ENCODE peak calls at places on chromosome 16, in nine cellular contexts. U is activated B cell treated with CpG ODN at 0.5 μM for 24 hours; L is RWPE1; C is activated naive CD4-positive, alpha-beta T cell; S is CD14-positive monocyte; J is SJCRH30; Q is NCI-H1092; K is astrocyte of the hippocampus; V is head of caudate nucleus. G is an unnamed sample.

GRCh38 chr16:26830716-26831115 is 236.0 kb upstream of the C16orf82 start:
- DNase-seq in U (no peak), L (no peak), C (no peak), S (no peak), J (peak), Q (no peak), K (no peak), V (no peak), G (no peak)

GRCh38 chr16:74296465-74297295 is at the start of gene PSMD7:
- DNase-seq in U (peak), L (peak), C (peak), S (peak), J (peak), Q (peak), K (peak), V (peak), G (peak)

GRCh38 chr16:83574388-83574787 is 233.4 kb upstream of the HSBP1 start:
- DNase-seq in U (no peak), L (peak), C (no peak), S (no peak), J (peak), Q (no peak), K (peak), V (no peak), G (peak)

GRCh38 chr16:1713933-1714332 is 7.9 kb downstream of the MAPK8IP3 start:
- DNase-seq in U (peak), L (no peak), C (no peak), S (no peak), J (no peak), Q (no peak), K (peak), V (no peak), G (no peak)

GRCh38 chr16:21277927-21278706 is at the start of gene CRYM:
- DNase-seq in U (peak), L (peak), C (peak), S (no peak), J (no peak), Q (peak), K (peak), V (peak), G (no peak)

GRCh38 chr16:89350701-89351380 is 133.3 kb downstream of the ZNF778 start:
- DNase-seq in U (no peak), L (no peak), C (no peak), S (no peak), J (no peak), Q (no peak), K (no peak), V (no peak), G (no peak)

GRCh38 chr16:2691491-2692248 is 9.3 kb downstream of the KCTD5 start:
- DNase-seq in U (no peak), L (no peak), C (no peak), S (no peak), J (no peak), Q (peak), K (peak), V (peak), G (no peak)

GRCh38 chr16:19879241-19879792 is 5.3 kb downstream of the GPRC5B start:
- DNase-seq in U (no peak), L (peak), C (no peak), S (no peak), J (no peak), Q (no peak), K (peak), V (peak), G (no peak)

GRCh38 chr16:86200722-86201121 is 301.8 kb downstream of the IRF8 start:
- DNase-seq in U (no peak), L (no peak), C (no peak), S (no peak), J (no peak), Q (no peak), K (no peak), V (no peak), G (no peak)

GRCh38 chr16:87065781-87066694 is 251.2 kb downstream of the C16orf95 start:
- DNase-seq in U (no peak), L (no peak), C (no peak), S (no peak), J (no peak), Q (no peak), K (no peak), V (no peak), G (no peak)

GRCh38 chr16:28191364-28191985 is 20.3 kb downstream of the XPO6 start:
- DNase-seq in U (no peak), L (peak), C (no peak), S (no peak), J (no peak), Q (no peak), K (no peak), V (no peak), G (no peak)

GRCh38 chr16:54194008-54194731 is 92.4 kb downstream of the IRX3 start:
- DNase-seq in U (no peak), L (no peak), C (no peak), S (no peak), J (peak), Q (peak), K (peak), V (peak), G (peak)

GRCh38 chr16:27460663-27461482 is 58.9 kb downstream of the IL21R start:
- DNase-seq in U (no peak), L (no peak), C (no peak), S (no peak), J (no peak), Q (no peak), K (no peak), V (no peak), G (no peak)

GRCh38 chr16:14181371-14182050 is 110.4 kb downstream of the MRTFB start:
- DNase-seq in U (no peak), L (peak), C (no peak), S (no peak), J (no peak), Q (no peak), K (peak), V (no peak), G (no peak)

GRCh38 chr16:58264961-58265479 is 29.8 kb downstream of the PRSS54 start:
- DNase-seq in U (no peak), L (peak), C (no peak), S (no peak), J (no peak), Q (no peak), K (peak), V (no peak), G (no peak)

GRCh38 chr16:57807252-57807967 is 5.1 kb upstream of the KIFC3 start:
- DNase-seq in U (no peak), L (no peak), C (no peak), S (no peak), J (peak), Q (no peak), K (peak), V (no peak), G (no peak)

GRCh38 chr16:88383401-88384221 is 852 bp downstream of the ZNF469 start:
- DNase-seq in U (peak), L (no peak), C (no peak), S (peak), J (no peak), Q (no peak), K (peak), V (peak), G (no peak)

GRCh38 chr16:4336701-4337539 is 14.2 kb downstream of the PAM16 start:
- DNase-seq in U (no peak), L (no peak), C (no peak), S (no peak), J (no peak), Q (no peak), K (no peak), V (no peak), G (no peak)

GRCh38 chr16:54239441-54239840 is 47.1 kb downstream of the IRX3 start:
- DNase-seq in U (no peak), L (no peak), C (no peak), S (no peak), J (no peak), Q (no peak), K (no peak), V (no peak), G (no peak)

GRCh38 chr16:54933281-54934150 is 2.9 kb downstream of the IRX5 start:
- DNase-seq in U (no peak), L (no peak), C (no peak), S (no peak), J (no peak), Q (no peak), K (peak), V (no peak), G (no peak)

GRCh38 chr16:78005881-78006280 is 16.5 kb upstream of the CLEC3A start:
- DNase-seq in U (no peak), L (no peak), C (no peak), S (no peak), J (peak), Q (no peak), K (no peak), V (no peak), G (no peak)

GRCh38 chr16:89988951-89989350 is 30.3 kb downstream of the DBNDD1 start:
- DNase-seq in U (no peak), L (no peak), C (no peak), S (no peak), J (no peak), Q (no peak), K (no peak), V (no peak), G (no peak)

GRCh38 chr16:751152-752007 is 9.2 kb upstream of the MSLN start:
- DNase-seq in U (no peak), L (no peak), C (no peak), S (no peak), J (no peak), Q (no peak), K (no peak), V (no peak), G (no peak)

GRCh38 chr16:47358816-47359215 is 102.0 kb downstream of the ITFG1 start:
- DNase-seq in U (no peak), L (peak), C (no peak), S (no peak), J (no peak), Q (no peak), K (peak), V (no peak), G (no peak)

GRCh38 chr16:28499854-28500253 is 5.4 kb downstream of the APOBR start:
- DNase-seq in U (no peak), L (no peak), C (no peak), S (no peak), J (no peak), Q (no peak), K (no peak), V (no peak), G (no peak)

GRCh38 chr16:57941016-57941656 is 29.8 kb downstream of the CNGB1 start:
- DNase-seq in U (no peak), L (peak), C (no peak), S (no peak), J (no peak), Q (peak), K (peak), V (peak), G (no peak)

GRCh38 chr16:57579361-57579665 is 36.9 kb downstream of the ADGRG5 start:
- DNase-seq in U (no peak), L (no peak), C (no peak), S (no peak), J (no peak), Q (no peak), K (no peak), V (no peak), G (no peak)

GRCh38 chr16:86403541-86404163 is 106.7 kb upstream of the FOXF1 start:
- DNase-seq in U (no peak), L (no peak), C (no peak), S (no peak), J (no peak), Q (no peak), K (no peak), V (no peak), G (no peak)

GRCh38 chr16:75647492-75648264 is at the start of the genes KARS1 and TERF2IP:
- DNase-seq in U (peak), L (peak), C (peak), S (peak), J (peak), Q (peak), K (peak), V (peak), G (peak)

GRCh38 chr16:31202402-31203385 is at the start of gene PYCARD:
- DNase-seq in U (peak), L (peak), C (no peak), S (no peak), J (no peak), Q (no peak), K (peak), V (peak), G (no peak)

GRCh38 chr16:19410435-19411153 is 7.1 kb upstream of the TMC5 start:
- DNase-seq in U (peak), L (no peak), C (no peak), S (no peak), J (no peak), Q (peak), K (peak), V (no peak), G (peak)

GRCh38 chr16:85088570-85089214 is 23.6 kb downstream of the CIBAR2 start:
- DNase-seq in U (no peak), L (no peak), C (no peak), S (no peak), J (no peak), Q (no peak), K (no peak), V (no peak), G (no peak)

GRCh38 chr16:69417537-69418199 is 6.8 kb upstream of the CYB5B start:
- DNase-seq in U (no peak), L (no peak), C (no peak), S (no peak), J (no peak), Q (no peak), K (peak), V (no peak), G (no peak)

GRCh38 chr16:13957197-13958078 is 37.5 kb downstream of the ERCC4 start:
- DNase-seq in U (no peak), L (peak), C (no peak), S (peak), J (peak), Q (no peak), K (peak), V (peak), G (no peak)

G was measured in iPS DF 6.9.